ENCODE peak calls at places on chromosomes 4 and X, in five cellular contexts. R is gastrocnemius medialis, S is astrocyte, N is mesenchymal stem cell, F is Karpas-422. Q is an unnamed sample.

GRCh38 chr4:181960384-181960783 is 282.8 kb upstream of the TENM3 start:
- DNase-seq in F (no peak), N (no peak), S (no peak), R (no peak), Q (no peak)

GRCh38 chrX:137430984-137431475 is 134.9 kb upstream of the ZIC3 start:
- DNase-seq in R (no peak), S (no peak), N (no peak), F (no peak), Q (no peak)

GRCh38 chr4:153152453-153153338 is 51.5 kb upstream of the TRIM2 start:
- DNase-seq in S (peak; percentile 19), R (no peak), F (peak; percentile 78), N (peak; percentile 48), Q (peak; percentile 65)

GRCh38 chrX:107654778-107655761 is 26.8 kb downstream of the PRPS1 start:
- DNase-seq in S (peak; percentile 87), R (peak; percentile 58), F (peak; percentile 86), N (peak; percentile 94), Q (peak; percentile 63)

GRCh38 chr4:17490575-17491059 is 21.3 kb downstream of the QDPR start:
- DNase-seq in F (no peak), S (no peak), N (no peak), R (no peak), Q (no peak)

GRCh38 chr4:48380583-48381167 is 39.3 kb downstream of the SLAIN2 start:
- DNase-seq in S (no peak), F (no peak), N (no peak), R (no peak), Q (no peak)

GRCh38 chr4:3286335-3287175 is 6.3 kb upstream of the RGS12 start:
- DNase-seq in F (peak; percentile 67), N (no peak), S (no peak), R (no peak), Q (no peak)

GRCh38 chrX:124373348-124373747 is 27.0 kb downstream of the SH2D1A start:
- DNase-seq in R (no peak), N (no peak), S (no peak), F (no peak), Q (no peak)

GRCh38 chrX:136619889-136620505 is 28.0 kb upstream of the CD40LG start:
- DNase-seq in N (no peak), S (no peak), F (no peak), R (no peak), Q (no peak)

GRCh38 chr4:87633239-87633638 is 16.8 kb upstream of the DMP1 start:
- DNase-seq in S (peak; percentile 44), N (peak; percentile 13), R (no peak), F (no peak), Q (no peak)

GRCh38 chr4:2712261-2712842 is 43.8 kb downstream of the TNIP2 start:
- DNase-seq in N (peak; percentile 20), F (no peak), R (peak; percentile 4), S (no peak), Q (no peak)

GRCh38 chr4:153643406-153644016 is 40.6 kb upstream of the TLR2 start:
- DNase-seq in R (no peak), F (peak; percentile 95), S (peak; percentile 30), N (peak; percentile 47), Q (no peak)

GRCh38 chrX:43580621-43581020 is 75.5 kb upstream of the MAOA start:
- DNase-seq in F (no peak), R (no peak), N (no peak), S (no peak), Q (no peak)

GRCh38 chr4:28279249-28279648 is 1418.6 kb downstream of the STIM2 start:
- DNase-seq in N (no peak), R (no peak), S (no peak), F (no peak), Q (no peak)

GRCh38 chr4:158291334-158292055 is 81.2 kb downstream of the TMEM144 start:
- DNase-seq in R (no peak), F (no peak), N (no peak), S (no peak), Q (no peak)

GRCh38 chr4:120053916-120054315 is 12.7 kb downstream of the MAD2L1 start:
- DNase-seq in R (no peak), N (no peak), S (no peak), F (peak; percentile 76), Q (no peak)

GRCh38 chr4:73417973-73418372 is 13.9 kb downstream of the ALB start:
- DNase-seq in S (no peak), R (no peak), F (no peak), N (peak; percentile 2), Q (no peak)

GRCh38 chr4:176002007-176002623 is 63.5 kb upstream of the WDR17 start:
- DNase-seq in N (peak; percentile 37), F (no peak), R (no peak), S (peak; percentile 12), Q (no peak)
- H3K27ac ChIP-seq in N (no peak overlapping the region), F (no peak overlapping the region), R (no peak overlapping the region), S (no peak overlapping the region), Q (no peak overlapping the region)

GRCh38 chrX:134929813-134930212 is 61.0 kb upstream of the SMIM10 start:
- DNase-seq in F (no peak), N (no peak), S (no peak), R (no peak), Q (no peak)
- H3K27ac ChIP-seq in F (no peak overlapping the region), N (no peak overlapping the region), S (no peak overlapping the region), R (no peak overlapping the region), Q (no peak overlapping the region)

GRCh38 chr4:81259151-81259550 is 44.1 kb upstream of the PRKG2 start:
- DNase-seq in F (no peak), S (no peak), R (no peak), N (no peak), Q (no peak)

GRCh38 chr4:81257841-81258240 is 42.8 kb upstream of the PRKG2 start:
- DNase-seq in R (no peak), F (no peak), N (no peak), S (no peak), Q (no peak)

GRCh38 chr4:81255524-81255923 is 40.5 kb upstream of the PRKG2 start:
- DNase-seq in N (peak; percentile 1), S (peak; percentile 72), F (no peak), R (no peak), Q (no peak)

GRCh38 chr4:81257021-81257420 is 42.0 kb upstream of the PRKG2 start:
- DNase-seq in N (no peak), R (no peak), S (peak; percentile 53), F (no peak), Q (no peak)

DNA sequence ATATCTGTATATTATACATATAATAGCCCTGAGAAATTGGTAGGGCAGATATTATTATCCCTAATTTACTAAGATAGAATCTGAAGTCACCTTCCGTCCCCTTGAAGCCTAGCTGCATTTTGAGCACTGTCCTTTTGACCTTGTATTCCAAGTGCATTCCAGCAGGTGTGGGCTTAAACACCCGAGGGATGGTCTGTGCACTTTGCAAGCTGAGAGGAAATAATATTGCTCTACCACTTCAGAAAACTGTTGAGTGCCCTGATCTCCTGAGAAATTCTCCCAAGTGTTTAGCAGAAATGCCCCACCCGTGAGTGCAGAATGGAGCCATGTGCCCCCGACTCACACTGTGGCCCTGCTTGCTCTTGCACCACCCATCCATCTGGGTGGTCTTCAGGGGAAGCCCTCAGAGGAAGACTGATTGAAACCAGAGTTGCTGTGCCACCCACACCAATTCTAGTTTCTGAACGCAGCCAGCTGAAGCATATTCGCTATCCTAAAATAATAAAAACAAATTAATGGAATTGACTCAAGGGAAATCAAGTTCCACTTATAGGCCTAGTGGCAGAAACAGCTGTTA is 41.1 kb upstream of the PRKG2 start:
- DNase-seq in S (no peak), N (no peak), R (no peak), F (no peak), Q (no peak)
- H3K27ac ChIP-seq in S (peak overlapping the region; percentile 2), N (peak overlapping the region; percentile 58), R (no peak overlapping the region), F (no peak overlapping the region), Q (no peak overlapping the region)

GRCh38 chrX:103691059-103691458 is 4.6 kb upstream of the MORF4L2 start:
- DNase-seq in F (no peak), S (no peak), R (no peak), N (no peak), Q (no peak)
- H3K27ac ChIP-seq in F (no peak overlapping the region), S (no peak overlapping the region), R (no peak overlapping the region), N (no peak overlapping the region), Q (no peak overlapping the region)

GRCh38 chrX:63561425-63561824 is 210.3 kb upstream of the SPIN4 start:
- DNase-seq in N (no peak), R (no peak), F (no peak), S (no peak), Q (no peak)
- H3K27ac ChIP-seq in N (no peak overlapping the region), R (peak overlapping the region; percentile 66), F (no peak overlapping the region), S (no peak overlapping the region), Q (no peak overlapping the region)

DNA sequence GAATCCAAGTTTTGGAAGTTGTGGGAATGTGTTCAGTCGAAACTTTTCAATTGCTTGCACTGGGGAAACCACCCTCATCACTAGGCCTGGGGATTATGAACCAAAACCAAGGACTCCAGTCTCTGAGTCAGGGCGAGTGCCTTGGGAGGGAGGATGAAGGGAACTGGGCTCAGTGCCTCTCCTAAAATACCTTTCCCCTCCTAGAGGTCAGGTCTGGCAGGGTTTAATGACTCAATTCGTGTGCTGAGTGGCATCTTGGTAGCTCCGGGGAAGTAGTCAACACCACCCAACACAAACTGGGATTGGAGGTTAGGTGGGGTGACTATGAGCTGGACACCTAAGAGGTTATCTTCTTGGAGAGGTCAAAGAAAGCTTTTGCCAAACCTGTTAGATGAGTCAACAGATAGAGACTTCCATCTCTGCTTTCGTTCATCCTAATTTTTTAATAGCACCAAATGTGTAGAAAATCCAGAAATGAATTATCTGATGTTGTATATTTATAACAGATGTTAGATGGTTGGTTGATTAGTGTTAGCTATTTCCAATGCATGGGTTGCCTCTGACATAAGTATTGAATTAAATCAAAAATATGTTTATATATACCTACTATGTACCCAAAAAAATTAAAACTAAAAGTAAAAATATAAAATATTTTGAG is 202.8 kb downstream of the SHROOM3 start:
- DNase-seq in F (no peak), R (no peak), S (no peak), N (no peak), Q (no peak)
- H3K27ac ChIP-seq in F (no peak overlapping the region), R (no peak overlapping the region), S (no peak overlapping the region), N (no peak overlapping the region), Q (no peak overlapping the region)